ENCODE peak calls at places on chromosomes 4 and X, in six cellular contexts. R is central memory CD4-positive, alpha-beta T cell; K is NCI-H1092 treated with DMSO at 0.1 percent for 48 hours; U is activated naive CD4-positive, alpha-beta T cell treated with anti-CD3 and anti-CD28 coated beads for 36 hours; P is Peyer's patch; T is fibroblast of lung. G is an unnamed sample.

GRCh38 chr4:88177981-88178632 is 19.7 kb upstream of the ABCG2 start:
- DNase-seq in K (no peak), T (peak), R (no peak), P (peak), U (no peak), G (peak)

GRCh38 chrX:149910178-149910695 is 19.1 kb upstream of the HSFX4 start:
- DNase-seq in P (no peak), T (no peak), U (no peak), R (no peak), K (peak), G (peak)

GRCh38 chrX:151765026-151765425 is 30.5 kb downstream of the CNGA2 start:
- DNase-seq in U (no peak), P (no peak), R (no peak), T (no peak), K (no peak), G (no peak)

GRCh38 chr4:47668256-47668655 is 169.6 kb downstream of the CORIN start:
- DNase-seq in T (no peak), U (no peak), K (no peak), R (no peak), P (no peak), G (no peak)

GRCh38 chr4:158870282-158871049 is 101.6 kb downstream of the FNIP2 start:
- DNase-seq in T (no peak), P (no peak), K (no peak), R (no peak), U (no peak), G (no peak)

GRCh38 chrX:53481816-53482485 is 47.8 kb upstream of the HSD17B10 start:
- DNase-seq in P (peak), U (peak), K (peak), R (peak), T (peak), G (peak)

GRCh38 chrX:45751156-45751555 is 550.5 kb upstream of the DIPK2B start:
- DNase-seq in P (no peak), T (no peak), R (no peak), K (no peak), U (no peak), G (no peak)

GRCh38 chr4:38154251-38154650 is 194.1 kb downstream of the PTTG2 start:
- DNase-seq in R (no peak), K (no peak), T (no peak), U (peak), P (no peak), G (no peak)

GRCh38 chrX:103446665-103447302 is 70.4 kb downstream of the BEX3 start:
- DNase-seq in U (no peak), R (peak), T (peak), P (no peak), K (no peak), G (no peak)

GRCh38 chr4:140095694-140096482 is 58.1 kb downstream of the MAML3 start:
- DNase-seq in K (no peak), P (peak), T (peak), U (peak), R (peak), G (peak)

GRCh38 chr4:7773401-7774187 is 166.1 kb downstream of the AFAP1 start:
- DNase-seq in P (peak), T (no peak), R (no peak), K (no peak), U (no peak), G (no peak)

GRCh38 chr4:80202784-80203553 is 5.7 kb downstream of the PRDM8 start:
- DNase-seq in P (peak), U (peak), T (peak), R (peak), K (peak), G (peak)

GRCh38 chrX:10574663-10575062 is 45.7 kb downstream of the MID1 start:
- DNase-seq in P (no peak), R (no peak), U (no peak), T (peak), K (no peak), G (no peak)

GRCh38 chr4:108830509-108831244 is 67.8 kb upstream of the ETNPPL start:
- DNase-seq in U (peak), P (no peak), R (no peak), K (peak), T (peak), G (no peak)

GRCh38 chr4:141905751-141906150 is 269.4 kb downstream of the IL15 start:
- DNase-seq in R (no peak), K (no peak), P (no peak), T (peak), U (no peak), G (no peak)

GRCh38 chrX:46551494-46552128 is 6.4 kb upstream of the ZNF674 start:
- DNase-seq in R (no peak), P (no peak), K (no peak), T (peak), U (no peak), G (no peak)